ENCODE peak calls at places on chromosome 11, in five cellular contexts. L is astrocyte, H is RWPE1, X is heart right ventricle, V is IMR-90. N is an unnamed sample.

GRCh38 chr11:88315981-88316441 is 21.5 kb downstream of the CTSC start:
- DNase-seq in V (no peak), L (no peak), X (no peak), H (no peak), N (no peak)

GRCh38 chr11:61354208-61354607 is 7.5 kb downstream of the CYB561A3 start:
- DNase-seq in V (no peak), X (no peak), L (no peak), H (no peak), N (no peak)

GRCh38 chr11:76918941-76919386 is 58.2 kb downstream of the ACER3 start:
- DNase-seq in H (peak), L (peak), X (peak), V (peak), N (no peak)

GRCh38 chr11:95134491-95134890 is 44.8 kb downstream of the ENDOD1 start:
- DNase-seq in H (peak), V (peak), X (no peak), L (peak), N (no peak)

GRCh38 chr11:33291004-33291777 is 34.0 kb downstream of the HIPK3 start:
- DNase-seq in L (no peak), H (no peak), V (peak), X (peak), N (no peak)

GRCh38 chr11:120208777-120209176 is 2.1 kb upstream of the OAF start:
- DNase-seq in H (peak), L (peak), X (no peak), V (peak), N (no peak)

GRCh38 chr11:118406599-118407166 is 5.3 kb downstream of the ATP5MG start:
- DNase-seq in L (peak), H (no peak), X (peak), V (peak), N (no peak)

GRCh38 chr11:64743591-64744543 is at the start of gene RASGRP2:
- DNase-seq in H (no peak), X (peak), L (no peak), V (no peak), N (no peak)

GRCh38 chr11:117828641-117829368 is 4.3 kb upstream of the FXYD2 start:
- DNase-seq in X (peak), V (peak), H (peak), L (peak), N (no peak)

GRCh38 chr11:120863359-120863758 is 160.5 kb upstream of the TBCEL start:
- DNase-seq in V (peak), X (no peak), H (peak), L (peak), N (no peak)

GRCh38 chr11:73252577-73253191 is 19.5 kb upstream of the P2RY6 start:
- DNase-seq in L (no peak), H (no peak), V (no peak), X (no peak), N (no peak)

GRCh38 chr11:9982127-9982795 is 311.8 kb downstream of the SBF2 start:
- DNase-seq in H (peak), V (no peak), X (no peak), L (peak), N (no peak)

GRCh38 chr11:112300094-112300786 is 39.6 kb upstream of the PLET1 start:
- DNase-seq in V (no peak), H (no peak), L (no peak), X (no peak), N (no peak)

GRCh38 chr11:44764583-44764982 is 37.8 kb downstream of the TSPAN18 start:
- DNase-seq in L (no peak), H (no peak), X (no peak), V (no peak), N (no peak)

GRCh38 chr11:44286268-44286880 is 23.6 kb downstream of the ALX4 start:
- DNase-seq in V (peak), L (peak), H (peak), X (peak), N (no peak)

GRCh38 chr11:19915808-19916207 is 203.2 kb downstream of the NAV2 start:
- DNase-seq in X (no peak), L (no peak), V (no peak), H (no peak), N (no peak)

GRCh38 chr11:113664981-113665710 is 41.0 kb downstream of the TMPRSS5 start:
- DNase-seq in X (no peak), H (no peak), L (peak), V (no peak), N (no peak)

GRCh38 chr11:107139396-107139795 is 121.1 kb upstream of the GUCY1A2 start:
- DNase-seq in H (no peak), L (no peak), X (no peak), V (no peak), N (no peak)

GRCh38 chr11:65003282-65003681 is 6.5 kb upstream of the BATF2 start:
- DNase-seq in V (peak), X (no peak), L (peak), H (no peak), N (no peak)

GRCh38 chr11:66172146-66172545 is 96.3 kb upstream of the RAB1B start:
- DNase-seq in V (peak), H (peak), X (no peak), L (peak), N (no peak)

GRCh38 chr11:107789767-107790166 is 68.8 kb downstream of the SLC35F2 start:
- DNase-seq in V (no peak), X (no peak), L (no peak), H (no peak), N (no peak)

GRCh38 chr11:36098976-36099375 is 155.1 kb downstream of the LDLRAD3 start:
- DNase-seq in V (no peak), L (no peak), X (no peak), H (no peak), N (no peak)

GRCh38 chr11:36104660-36104992 is 160.8 kb downstream of the LDLRAD3 start:
- DNase-seq in L (no peak), V (no peak), H (no peak), X (no peak), N (no peak)

GRCh38 chr11:36103933-36104530 is 160.2 kb downstream of the LDLRAD3 start:
- DNase-seq in L (no peak), V (no peak), X (no peak), H (no peak), N (no peak)

GRCh38 chr11:36102868-36103267 is 159.0 kb downstream of the LDLRAD3 start:
- DNase-seq in V (no peak), L (no peak), X (no peak), H (no peak), N (no peak)

DNA sequence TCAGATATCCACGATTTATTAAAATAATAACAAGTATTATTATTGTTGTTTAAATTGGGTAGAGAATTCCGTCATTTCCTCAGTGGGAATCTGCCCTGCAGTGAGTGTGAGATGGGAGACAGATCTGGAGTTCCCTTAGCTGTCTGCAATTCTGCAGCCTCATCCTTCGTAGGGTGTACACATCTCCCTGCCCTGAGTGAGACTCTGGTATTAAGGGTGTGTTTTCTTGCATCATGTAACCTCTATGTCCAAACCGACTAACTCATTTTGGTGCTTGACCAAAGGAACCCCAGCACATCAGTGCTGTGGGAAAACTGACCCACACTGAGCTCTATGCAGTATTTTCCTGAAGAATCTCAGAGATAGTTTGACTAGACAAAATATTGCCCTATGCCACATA is 157.6 kb downstream of the LDLRAD3 start:
- DNase-seq in L (no peak), H (no peak), V (no peak), X (no peak), N (no peak)
- TF ChIP-seq CTCF in L (no peak), H (no peak), V (no peak), X (no peak), N (no peak)

GRCh38 chr11:70829160-70829899 is 423.0 kb downstream of the SHANK2 start:
- DNase-seq in V (no peak), L (no peak), X (no peak), H (no peak), N (no peak)
- TF ChIP-seq CTCF in V (no peak), L (no peak), X (no peak), H (no peak), N (no peak)

GRCh38 chr11:116145187-116145865 is 627.5 kb downstream of the BUD13 start:
- DNase-seq in X (no peak), L (no peak), H (no peak), V (no peak), N (no peak)
- TF ChIP-seq CTCF in X (no peak), L (no peak), H (no peak), V (peak), N (no peak)

GRCh38 chr11:45811109-45811435 is 6.1 kb downstream of the SLC35C1 start:
- DNase-seq in L (no peak), X (no peak), H (no peak), V (no peak), N (no peak)
- TF ChIP-seq CTCF in L (no peak), X (no peak), H (no peak), V (no peak), N (no peak)

GRCh38 chr11:46678741-46679130 is 21.7 kb downstream of the ARHGAP1 start:
- DNase-seq in V (no peak), H (no peak), L (no peak), X (no peak), N (no peak)

GRCh38 chr11:46679252-46680163 is 20.9 kb downstream of the ARHGAP1 start:
- DNase-seq in V (no peak), L (no peak), X (no peak), H (no peak), N (no peak)

GRCh38 chr11:46676436-46677158 is 23.8 kb downstream of the ARHGAP1 start:
- DNase-seq in L (no peak), X (no peak), H (no peak), V (no peak), N (no peak)

GRCh38 chr11:46677169-46677568 is 23.2 kb downstream of the ARHGAP1 start:
- DNase-seq in X (no peak), H (no peak), L (no peak), V (no peak), N (no peak)

GRCh38 chr11:46677991-46678740 is 22.3 kb downstream of the ARHGAP1 start:
- DNase-seq in X (no peak), V (peak), H (no peak), L (no peak), N (no peak)
- TF ChIP-seq CTCF in X (no peak), V (peak), H (no peak), L (no peak), N (no peak)

DNA sequence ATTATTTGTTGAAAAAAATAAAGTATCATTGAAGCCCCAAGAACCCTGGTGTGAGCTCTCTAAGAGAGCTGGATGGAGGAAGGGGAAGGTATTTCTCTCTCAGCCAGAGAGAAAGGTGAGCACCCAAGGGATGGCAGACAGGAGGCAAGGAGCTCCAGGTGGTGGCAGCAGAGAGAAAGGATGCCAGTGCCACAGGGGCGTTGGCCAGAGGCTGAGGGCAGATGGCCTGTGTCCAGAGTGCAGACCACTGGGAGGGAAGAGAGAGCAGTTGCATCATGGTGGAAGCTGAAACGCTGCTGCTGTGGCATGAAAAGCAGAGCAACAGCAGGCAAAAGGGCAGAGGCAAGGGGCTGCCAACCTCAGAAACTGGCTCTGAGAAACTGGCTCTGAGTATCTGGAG is 8.5 kb downstream of the SPON1 start:
- DNase-seq in V (no peak), H (peak), L (no peak), X (no peak), N (no peak)
- TF ChIP-seq CTCF in V (peak), H (no peak), L (no peak), X (peak), N (no peak)

DNA sequence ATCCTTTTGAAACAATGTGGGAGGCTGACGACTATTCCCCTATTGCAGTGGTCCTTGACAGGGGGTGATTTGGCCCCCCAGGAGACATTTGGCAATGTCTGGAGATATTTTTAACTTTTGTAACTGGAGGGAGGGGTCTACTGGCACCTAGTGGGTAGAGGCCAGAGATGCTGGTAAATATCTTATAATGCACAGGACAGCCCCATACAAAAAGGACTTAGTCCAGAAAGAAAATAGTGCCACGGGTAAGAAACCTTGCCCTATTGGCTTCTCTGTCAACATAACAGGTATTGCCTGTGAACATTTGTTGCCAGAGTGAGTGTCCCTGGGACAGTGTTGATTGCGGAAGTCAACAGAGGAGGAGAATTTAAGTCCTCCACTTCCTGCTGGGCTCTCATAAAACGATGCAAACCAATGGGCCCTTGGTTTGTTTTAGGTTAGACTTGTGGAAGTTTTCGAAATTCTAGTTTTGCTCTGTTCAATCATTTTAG is 101.6 kb downstream of the MAML2 start:
- DNase-seq in H (no peak), L (no peak), X (no peak), V (no peak), N (no peak)
- TF ChIP-seq CTCF in H (no peak), L (no peak), X (no peak), V (peak), N (no peak)

N was measured in mesothelial cell of epicardium.